ENCODE peak calls at places on chromosomes 4 and X, in four cellular contexts. I, Y, W and X are unnamed samples.

GRCh38 chr4:131091896-131092295 is 1995.9 kb downstream of the C4orf33 start:
- DNase-seq in I (no peak), Y (peak), W (no peak), X (no peak)

GRCh38 chrX:129565046-129565649 is 25.1 kb downstream of the OCRL start:
- DNase-seq in I (no peak), Y (no peak), W (no peak), X (no peak)

GRCh38 chr4:92305148-92305877 is 1.5 kb downstream of the GRID2 start:
- DNase-seq in I (no peak), Y (no peak), W (peak), X (peak)

GRCh38 chr4:80026080-80026479 is 46.9 kb downstream of the ANTXR2 start:
- DNase-seq in I (no peak), Y (no peak), W (no peak), X (no peak)

GRCh38 chr4:137852326-137852725 is 320.0 kb upstream of the PCDH18 start:
- DNase-seq in I (no peak), Y (no peak), W (no peak), X (no peak)

GRCh38 chrX:124719060-124719459 is 372.7 kb downstream of the SH2D1A start:
- DNase-seq in I (no peak), Y (peak), W (no peak), X (no peak)

GRCh38 chrX:111352424-111352823 is 59.6 kb downstream of the DCX start:
- DNase-seq in I (no peak), Y (peak), W (no peak), X (no peak)

GRCh38 chrX:78618987-78619386 is 40.1 kb downstream of the RTL3 start:
- DNase-seq in I (no peak), Y (no peak), W (no peak), X (no peak)

GRCh38 chr4:183903021-183903760 is 1.9 kb upstream of the STOX2 start:
- DNase-seq in I (no peak), Y (no peak), W (no peak), X (no peak)

GRCh38 chr4:145732416-145732815 is 52.5 kb downstream of the C4orf51 start:
- DNase-seq in I (no peak), Y (no peak), W (no peak), X (no peak)

GRCh38 chrX:104351173-104351769 is 96.5 kb upstream of the ESX1 start:
- DNase-seq in I (no peak), Y (no peak), W (no peak), X (peak)

GRCh38 chrX:104315555-104315954 is 60.8 kb upstream of the ESX1 start:
- DNase-seq in I (no peak), Y (no peak), W (no peak), X (no peak)

DNA sequence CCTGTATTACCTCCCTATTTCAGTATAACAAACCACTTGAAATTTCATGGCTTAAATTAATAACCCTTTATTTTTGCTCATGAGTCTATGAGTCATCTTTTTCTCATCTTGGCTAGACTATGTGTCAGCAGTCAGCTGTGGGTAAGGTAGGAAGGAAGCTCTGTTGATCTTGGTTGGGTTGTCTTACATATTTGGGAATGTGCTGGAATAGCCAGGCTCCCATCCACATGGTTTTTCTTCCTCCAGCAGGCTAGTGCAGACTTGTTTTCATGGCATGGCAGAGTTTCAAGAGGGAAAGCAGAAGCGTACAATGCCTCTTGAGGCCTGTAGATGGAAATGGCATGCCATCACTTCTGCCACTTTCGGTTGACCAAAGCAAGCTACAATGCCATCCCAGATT is 89.7 kb downstream of the LINC00632 start:
- DNase-seq in I (no peak), Y (no peak), W (no peak), X (peak)
- TF ChIP-seq RNF2 in I (no peak), Y (no peak), W (no peak), X (no peak)

GRCh38 chr4:5971077-5971447 is 47.2 kb downstream of the C4orf50 start:
- DNase-seq in I (peak), Y (no peak), W (no peak), X (no peak)
- TF ChIP-seq RNF2 in I (no peak), Y (no peak), W (no peak), X (no peak)

DNA sequence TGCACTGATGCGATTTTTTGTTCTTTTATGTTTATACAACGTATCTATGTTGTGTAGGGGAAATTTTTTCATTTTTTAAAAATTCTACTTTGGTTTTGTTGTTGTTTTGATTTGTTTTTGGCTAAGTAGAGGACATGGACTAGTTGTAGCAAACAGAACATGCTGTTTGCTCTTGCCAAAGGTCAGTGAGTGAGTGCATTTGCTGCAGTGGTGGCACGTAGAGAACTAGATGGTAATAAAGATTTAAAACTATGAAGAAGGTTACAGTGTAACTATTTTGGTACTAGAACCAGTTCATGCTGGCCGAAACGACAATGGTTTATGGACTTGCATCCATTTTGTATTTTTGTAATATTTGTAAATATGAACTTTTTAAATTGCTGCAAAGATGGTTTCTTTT is 1.9 kb upstream of the SCML1 start:
- DNase-seq in I (no peak), Y (peak), W (no peak), X (no peak)
- TF ChIP-seq RNF2 in I (no peak), Y (no peak), W (no peak), X (no peak)

GRCh38 chr4:179607003-179607402 is 2164.8 kb upstream of the AGA start:
- DNase-seq in I (no peak), Y (no peak), W (no peak), X (no peak)

DNA sequence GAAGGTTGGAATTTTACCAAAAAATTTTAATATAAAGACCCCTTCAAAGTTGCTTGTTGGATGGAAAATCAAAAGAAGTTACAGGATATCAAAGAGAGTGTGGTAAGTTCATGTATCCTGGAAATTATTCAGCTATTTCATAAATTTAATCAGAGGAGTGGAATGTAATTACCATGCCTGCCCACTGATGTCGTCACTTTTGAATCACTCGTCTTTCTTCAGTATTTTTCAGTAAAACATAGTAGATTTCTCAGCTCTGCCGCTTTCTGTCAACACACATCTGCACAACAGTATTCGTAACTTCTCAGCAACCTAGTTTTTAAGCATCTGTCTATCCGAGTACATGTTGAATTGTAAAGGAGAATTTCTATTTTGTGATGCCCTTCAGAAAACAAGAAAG is 2163.0 kb upstream of the AGA start:
- DNase-seq in I (no peak), Y (no peak), W (no peak), X (no peak)
- TF ChIP-seq RNF2 in I (no peak), Y (no peak), W (no peak), X (no peak)

GRCh38 chr4:124282301-124282898 is 430.1 kb downstream of the ANKRD50 start:
- DNase-seq in I (no peak), Y (no peak), W (no peak), X (no peak)

GRCh38 chr4:124276461-124276860 is 436.1 kb downstream of the ANKRD50 start:
- DNase-seq in I (no peak), Y (no peak), W (no peak), X (no peak)

GRCh38 chr4:124277691-124278090 is 434.8 kb downstream of the ANKRD50 start:
- DNase-seq in I (no peak), Y (no peak), W (no peak), X (no peak)

GRCh38 chr4:124278477-124278876 is 434.1 kb downstream of the ANKRD50 start:
- DNase-seq in I (no peak), Y (peak), W (no peak), X (no peak)

DNA sequence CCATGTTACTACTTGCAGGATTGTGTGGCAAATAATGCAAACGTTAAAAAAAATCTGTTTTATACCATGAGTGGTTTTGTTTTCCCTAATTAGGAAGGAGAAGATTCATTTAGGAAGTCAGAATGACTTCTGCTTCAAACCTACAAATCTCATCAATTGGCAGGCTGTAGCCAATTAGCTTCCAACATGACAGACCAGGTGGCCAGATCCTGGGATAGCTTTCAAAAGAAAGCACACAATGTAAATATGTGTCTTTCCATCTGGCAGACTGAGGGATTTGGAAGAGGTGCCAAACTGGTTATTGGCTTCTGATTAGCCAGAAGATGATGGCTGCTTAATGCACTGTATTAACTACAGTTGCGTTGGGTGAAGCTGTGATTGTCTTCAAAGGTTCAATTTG is 432.8 kb downstream of the ANKRD50 start:
- DNase-seq in I (no peak), Y (no peak), W (no peak), X (no peak)
- TF ChIP-seq RNF2 in I (no peak), Y (no peak), W (no peak), X (no peak)

GRCh38 chr4:188779586-188779985 is 640.3 kb downstream of the TRIML1 start:
- DNase-seq in I (no peak), Y (no peak), W (no peak), X (no peak)

GRCh38 chr4:188778880-188779279 is 639.6 kb downstream of the TRIML1 start:
- DNase-seq in I (no peak), Y (no peak), W (no peak), X (no peak)

GRCh38 chr4:188780028-188780427 is 640.8 kb downstream of the TRIML1 start:
- DNase-seq in I (no peak), Y (no peak), W (no peak), X (no peak)

GRCh38 chr4:188781655-188782054 is 642.4 kb downstream of the TRIML1 start:
- DNase-seq in I (no peak), Y (peak), W (peak), X (peak)

DNA sequence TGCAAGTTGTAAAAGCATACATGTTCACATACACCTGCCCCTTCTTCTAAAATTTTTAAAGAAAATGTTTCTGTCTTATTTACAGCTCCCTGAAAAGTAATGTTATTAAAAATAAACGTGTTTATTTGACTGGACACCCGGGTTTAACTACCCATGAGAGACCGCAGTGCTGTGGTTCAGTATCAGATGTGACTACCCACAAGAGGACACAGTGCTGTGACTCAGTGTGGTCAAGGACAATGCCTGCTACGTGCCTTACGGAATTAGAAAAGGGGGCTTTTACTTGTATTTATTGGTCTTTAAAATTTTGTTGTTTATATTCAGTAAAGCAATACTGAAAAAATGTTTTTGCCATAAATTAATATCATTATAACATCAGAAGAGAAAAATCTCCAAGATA is 641.4 kb downstream of the TRIML1 start:
- DNase-seq in I (no peak), Y (no peak), W (no peak), X (no peak)
- TF ChIP-seq RNF2 in I (no peak), Y (no peak), W (no peak), X (no peak)

DNA sequence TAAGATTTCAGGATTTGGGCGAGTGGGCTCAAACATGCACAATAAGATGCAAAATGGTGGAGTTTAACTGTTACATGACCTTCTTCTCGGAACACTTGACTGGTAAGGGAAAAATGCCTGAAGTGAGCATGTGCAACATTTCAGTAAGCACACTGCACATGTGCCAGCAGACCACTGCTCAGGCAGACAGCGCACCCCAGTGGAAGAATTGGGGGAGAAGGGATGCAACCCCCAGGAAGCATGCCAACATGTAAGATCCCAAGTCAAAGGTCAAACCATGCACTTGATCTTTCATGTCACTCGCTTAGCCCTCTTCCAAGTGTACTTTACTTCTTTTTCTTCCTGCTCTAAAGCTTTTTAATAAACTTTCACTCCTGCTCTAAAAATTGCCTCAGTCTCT is 256.3 kb downstream of the CENPC start:
- DNase-seq in I (peak), Y (peak), W (peak), X (no peak)
- TF ChIP-seq RNF2 in I (no peak), Y (no peak), W (no peak), X (no peak)

GRCh38 chr4:142913461-142914030 is 67.4 kb upstream of the INPP4B start:
- DNase-seq in I (no peak), Y (no peak), W (no peak), X (no peak)

GRCh38 chr4:142913034-142913433 is 66.9 kb upstream of the INPP4B start:
- DNase-seq in I (no peak), Y (no peak), W (no peak), X (no peak)

GRCh38 chr4:142909908-142910307 is 63.8 kb upstream of the INPP4B start:
- DNase-seq in I (no peak), Y (no peak), W (no peak), X (no peak)
- TF ChIP-seq RNF2 in I (no peak), Y (no peak), W (no peak), X (no peak)

GRCh38 chr4:27242217-27242616 is 381.6 kb downstream of the STIM2 start:
- DNase-seq in I (no peak), Y (no peak), W (no peak), X (no peak)
- TF ChIP-seq RNF2 in I (no peak), Y (no peak), W (no peak), X (no peak)

GRCh38 chr4:110900206-110900769 is 277.4 kb upstream of the PITX2 start:
- DNase-seq in I (no peak), Y (no peak), W (no peak), X (no peak)
- TF ChIP-seq RNF2 in I (no peak), Y (no peak), W (no peak), X (no peak)